ENCODE peak calls at places on chromosomes 16 and 17, in seven cellular contexts. Z is tibial artery; G is heart right ventricle; Q is CD4-positive, alpha-beta memory T cell; Y is endothelial cell of umbilical vein; S is Peyer's patch; A is fibroblast of lung. N is an unnamed sample. For H3K27me3, the result is how much of the 10 kb centered on the place peaks cover.

GRCh38 chr16:74625500-74626350 is 18.8 kb upstream of the GLG1 start:
- DNase-seq in Z (peak), G (no peak), Q (no peak), Y (no peak), S (no peak), A (no peak), N (no peak)

GRCh38 chr16:59042296-59042695 is 308.2 kb upstream of the GOT2 start:
- DNase-seq in Z (no peak), G (no peak), Q (no peak), Y (no peak), S (no peak), A (no peak), N (no peak)

GRCh38 chr17:32240745-32241144 is 24.9 kb upstream of the RHBDL3 start:
- DNase-seq in Z (no peak), G (peak), Q (no peak), Y (no peak), S (no peak), A (peak), N (no peak)

GRCh38 chr17:49997773-49998703 is 3.0 kb upstream of the DLX3 start:
- DNase-seq in Z (peak), G (peak), Q (peak), Y (peak), S (peak), A (peak), N (peak)

GRCh38 chr16:63890072-63890471 is 1231.8 kb downstream of the CDH11 start:
- DNase-seq in Z (no peak), G (no peak), Q (no peak), Y (peak), S (no peak), A (peak), N (no peak)

GRCh38 chr17:18981642-18982424 is 22.7 kb downstream of the FAM83G start:
- DNase-seq in Z (no peak), G (no peak), Q (no peak), Y (peak), S (peak), A (peak), N (peak)

GRCh38 chr16:16090238-16090637 is 133.1 kb downstream of the ABCC6 start:
- DNase-seq in Z (no peak), G (no peak), Q (no peak), Y (no peak), S (no peak), A (no peak), N (no peak)

GRCh38 chr16:15574614-15574948 is 68.4 kb downstream of the MARF1 start:
- DNase-seq in Z (no peak), G (no peak), Q (no peak), Y (no peak), S (no peak), A (no peak), N (no peak)

GRCh38 chr16:47143329-47143676 is 442 bp downstream of the NETO2 start:
- DNase-seq in Z (no peak), G (peak), Q (peak), Y (peak), S (peak), A (peak), N (peak)

GRCh38 chr16:68893710-68894705 is 50.7 kb downstream of the TANGO6 start:
- DNase-seq in Z (no peak), G (peak), Q (no peak), Y (peak), S (no peak), A (peak), N (no peak)

GRCh38 chr17:59004338-59005111 is 102.2 kb downstream of the TRIM37 start:
- DNase-seq in Z (no peak), G (no peak), Q (peak), Y (peak), S (no peak), A (peak), N (peak)

GRCh38 chr17:74200112-74200511 is 3.4 kb upstream of the RPL38 start:
- DNase-seq in Z (no peak), G (no peak), Q (no peak), Y (no peak), S (no peak), A (no peak), N (no peak)

GRCh38 chr16:83954577-83955016 is 1.6 kb downstream of the OSGIN1 start:
- DNase-seq in Z (peak), G (no peak), Q (no peak), Y (no peak), S (peak), A (peak), N (peak)

GRCh38 chr17:17140590-17140980 is 65.5 kb downstream of the PLD6 start:
- DNase-seq in Z (no peak), G (no peak), Q (no peak), Y (peak), S (no peak), A (peak), N (peak)

GRCh38 chr17:75617218-75617617 is 16.0 kb upstream of the SMIM5 start:
- DNase-seq in Z (no peak), G (no peak), Q (no peak), Y (no peak), S (peak), A (no peak), N (no peak)

GRCh38 chr17:77286641-77287431 is 146.1 kb downstream of the SEC14L1 start:
- DNase-seq in Z (peak), G (peak), Q (no peak), Y (no peak), S (peak), A (peak), N (peak)

GRCh38 chr16:2822158-2822495 is 5.1 kb downstream of the PRSS21 start:
- DNase-seq in Z (peak), G (no peak), Q (no peak), Y (no peak), S (no peak), A (no peak), N (no peak)

GRCh38 chr16:616771-617586 is 13.8 kb upstream of the WFIKKN1 start:
- DNase-seq in Z (no peak), G (no peak), Q (no peak), Y (no peak), S (peak), A (no peak), N (peak)

GRCh38 chr17:13741744-13742143 is 140.0 kb upstream of the HS3ST3A1 start:
- DNase-seq in Z (no peak), G (no peak), Q (no peak), Y (no peak), S (no peak), A (no peak), N (no peak)

GRCh38 chr17:27506348-27507218 is 50.3 kb downstream of the KSR1 start:
- DNase-seq in Z (no peak), G (no peak), Q (no peak), Y (no peak), S (no peak), A (no peak), N (no peak)

GRCh38 chr16:71590584-71590983 is 13.7 kb upstream of the TAT start:
- DNase-seq in Z (no peak), G (no peak), Q (no peak), Y (no peak), S (no peak), A (no peak), N (no peak)

GRCh38 chr16:71585318-71585703 is 8.4 kb upstream of the TAT start:
- DNase-seq in Z (no peak), G (no peak), Q (no peak), Y (no peak), S (no peak), A (no peak), N (no peak)

DNA sequence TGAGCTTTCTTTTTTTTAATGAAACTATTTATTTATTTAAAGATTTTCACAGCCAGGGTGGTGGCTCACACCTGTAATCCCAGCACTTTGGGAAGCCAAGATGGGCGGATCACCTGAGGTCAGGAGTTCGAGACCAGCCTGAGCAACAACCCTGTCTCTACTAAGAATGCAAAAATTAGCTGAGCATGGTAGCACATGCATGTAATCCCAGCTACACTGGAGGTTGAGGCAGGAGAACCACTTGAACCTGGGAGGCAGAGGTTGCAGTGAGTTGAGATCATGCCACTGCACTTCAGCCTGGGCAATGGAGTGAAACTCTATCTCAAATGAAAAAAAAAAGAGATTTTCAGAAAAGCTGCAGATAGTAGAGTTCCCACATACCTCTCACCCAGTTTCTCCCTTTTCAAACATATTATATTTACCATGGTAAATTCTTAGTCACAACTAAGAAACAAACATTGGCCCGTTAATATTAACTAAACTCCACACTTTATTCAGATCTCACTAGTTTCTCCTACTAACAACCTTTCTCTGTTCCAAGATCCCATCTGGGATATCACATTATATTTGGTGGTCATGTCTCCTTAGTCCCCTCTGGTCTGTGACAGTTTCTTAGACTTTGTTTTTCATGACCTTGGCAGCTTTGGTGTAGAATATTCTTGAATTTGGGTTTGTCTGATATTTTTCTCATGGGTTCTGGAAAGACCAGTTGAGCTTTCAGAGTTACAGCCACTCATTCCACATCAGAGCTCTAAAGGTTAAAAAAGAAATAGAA is 7.8 kb upstream of the TAT start:
- DNase-seq in Z (no peak), G (no peak), Q (no peak), Y (no peak), S (no peak), A (no peak), N (no peak)
- H3K27me3 ChIP-seq in Z (under half), G (under half), Q (under half), Y (under half), S (under half), A (under half), N (under half)

GRCh38 chr17:62880120-62880519 is 72.0 kb upstream of the MARCHF10 start:
- DNase-seq in Z (no peak), G (no peak), Q (no peak), Y (no peak), S (no peak), A (no peak), N (no peak)
- H3K27me3 ChIP-seq in Z (under half), G (under half), Q (under half), Y (under half), S (under half), A (under half), N (under half)

GRCh38 chr17:72115789-72116520 is 4.9 kb upstream of the SOX9 start:
- DNase-seq in Z (no peak), G (no peak), Q (no peak), Y (no peak), S (no peak), A (no peak), N (peak)
- H3K27me3 ChIP-seq in Z (under half), G (under half), Q (under half), Y (under half), S (under half), A (under half), N (under half)

GRCh38 chr17:39915559-39915958 is 2.9 kb downstream of the GSDMB start:
- DNase-seq in Z (no peak), G (no peak), Q (no peak), Y (no peak), S (no peak), A (no peak), N (no peak)
- H3K27me3 ChIP-seq in Z (under half), G (under half), Q (under half), Y (under half), S (under half), A (under half), N (under half)

DNA sequence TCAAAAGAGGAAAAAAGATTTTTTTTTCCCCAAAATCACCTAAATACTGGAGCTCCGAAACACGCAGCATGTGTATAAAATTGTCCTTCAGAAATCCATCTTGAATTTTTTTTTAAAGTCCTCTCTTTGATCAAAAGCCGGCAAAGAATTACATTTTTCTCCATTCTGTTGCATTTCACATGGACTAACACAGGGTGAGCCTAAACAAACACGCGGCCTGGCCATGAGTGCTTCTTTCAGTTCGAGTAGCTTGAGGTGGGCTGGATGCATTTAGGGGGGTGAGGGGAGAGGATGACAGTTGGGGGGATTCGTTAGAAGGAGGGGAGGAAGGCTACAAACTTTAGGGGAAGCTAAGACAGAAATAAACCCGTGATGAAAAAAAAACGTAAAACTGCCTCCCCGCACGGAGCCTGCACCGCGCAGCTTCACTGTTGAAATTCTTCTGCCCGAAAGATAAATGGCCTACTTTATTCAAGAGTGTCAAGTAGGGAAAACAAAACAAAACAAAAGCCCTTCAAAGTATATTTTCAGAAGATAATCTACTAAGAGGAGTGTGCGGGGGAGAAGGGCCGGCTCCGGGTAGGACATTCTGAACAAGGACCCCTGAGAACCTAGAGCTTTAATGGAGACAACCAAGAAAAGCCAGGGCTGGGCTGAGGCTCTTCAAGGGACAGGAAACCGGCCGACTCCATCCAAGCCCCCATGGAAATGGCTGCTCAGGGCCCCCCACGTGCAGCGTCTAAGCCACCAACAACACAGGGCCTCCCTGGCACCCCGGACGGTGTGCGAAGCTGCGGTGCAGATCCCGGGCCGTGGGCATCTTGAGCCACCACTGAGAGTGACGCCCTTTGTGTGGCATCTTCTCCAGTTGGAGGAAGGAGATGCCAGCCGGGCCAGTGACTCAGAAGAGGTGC is 251.2 kb downstream of the C16orf95 start:
- DNase-seq in Z (peak), G (no peak), Q (no peak), Y (peak), S (no peak), A (no peak), N (no peak)
- H3K27me3 ChIP-seq in Z (under half), G (half or more), Q (under half), Y (under half), S (under half), A (under half), N (under half)

GRCh38 chr16:55056585-55057520 is 126.2 kb downstream of the IRX5 start:
- DNase-seq in Z (peak), G (no peak), Q (no peak), Y (no peak), S (no peak), A (no peak), N (no peak)
- H3K27me3 ChIP-seq in Z (under half), G (under half), Q (under half), Y (under half), S (under half), A (under half), N (half or more)

DNA sequence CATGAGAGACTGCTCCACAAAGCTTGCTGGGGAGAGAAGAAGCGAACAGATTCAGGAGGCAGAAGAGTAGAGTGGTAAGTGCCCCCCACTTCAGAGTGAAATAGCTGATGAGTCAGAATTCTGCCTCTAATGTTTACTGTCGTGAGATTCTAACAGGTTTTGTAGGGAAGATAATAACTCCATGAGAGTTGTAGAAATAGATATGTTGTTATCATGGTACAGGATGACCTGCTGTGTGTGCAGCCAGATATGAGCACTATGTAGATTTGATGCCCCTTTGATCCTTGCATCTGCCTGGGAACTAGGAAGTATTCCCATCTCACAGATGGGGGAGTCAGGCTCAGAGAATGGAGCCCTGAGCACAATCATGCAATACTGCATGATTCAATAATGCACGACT is 502.4 kb upstream of the CDH11 start:
- DNase-seq in Z (no peak), G (no peak), Q (no peak), Y (no peak), S (no peak), A (no peak), N (no peak)
- H3K27me3 ChIP-seq in Z (under half), G (under half), Q (under half), Y (under half), S (under half), A (under half), N (under half)

GRCh38 chr16:88968589-88969280 is 8.3 kb downstream of the CBFA2T3 start:
- DNase-seq in Z (no peak), G (peak), Q (no peak), Y (no peak), S (no peak), A (no peak), N (no peak)

GRCh38 chr16:88969361-88969831 is 7.6 kb downstream of the CBFA2T3 start:
- DNase-seq in Z (no peak), G (peak), Q (no peak), Y (no peak), S (no peak), A (no peak), N (no peak)

GRCh38 chr16:88971371-88972097 is 5.5 kb downstream of the CBFA2T3 start:
- DNase-seq in Z (no peak), G (peak), Q (no peak), Y (no peak), S (no peak), A (no peak), N (peak)

GRCh38 chr16:88970539-88971065 is 6.4 kb downstream of the CBFA2T3 start:
- DNase-seq in Z (no peak), G (peak), Q (no peak), Y (no peak), S (no peak), A (no peak), N (no peak)

DNA sequence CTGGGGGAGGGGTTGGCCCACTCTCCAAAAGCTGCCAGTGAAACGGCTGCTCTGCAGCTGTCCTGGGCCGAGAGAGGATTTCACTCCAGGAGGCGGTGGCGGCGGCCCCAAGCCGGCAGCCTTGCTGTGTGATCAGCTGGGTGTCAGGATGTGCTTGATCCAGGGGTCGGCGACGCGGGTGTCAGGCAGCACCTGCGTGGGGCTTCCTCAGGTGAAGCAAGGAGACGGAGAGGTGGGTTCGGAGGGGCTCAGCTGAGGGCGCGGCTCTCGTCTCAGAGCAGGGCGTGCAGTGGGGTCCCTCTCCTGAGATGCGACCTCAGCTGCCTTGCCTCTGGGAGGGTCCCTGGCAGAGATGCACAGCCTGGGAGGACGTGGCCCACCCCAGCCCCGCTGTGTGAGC is 6.9 kb downstream of the CBFA2T3 start:
- DNase-seq in Z (no peak), G (peak), Q (no peak), Y (no peak), S (no peak), A (no peak), N (no peak)
- H3K27me3 ChIP-seq in Z (under half), G (half or more), Q (under half), Y (under half), S (under half), A (under half), N (half or more)